ENCODE peak calls at places on chromosomes 1 and 21, in four cellular contexts. F is heart right ventricle, P is activated gamma-delta T cell treated with Interleukin-2 at 50 U/mL for 16 hours, B is fibroblast of the aortic adventitia. T is an unnamed sample.

GRCh38 chr1:220300442-220301121 is 28.3 kb upstream of the RAB3GAP2 start:
- DNase-seq in B (peak; percentile 95), F (peak; percentile 42), P (no peak), T (peak; percentile 87)

GRCh38 chr1:214397497-214397896 is 116.5 kb downstream of the SMYD2 start:
- DNase-seq in B (no peak), F (no peak), P (no peak), T (no peak)

GRCh38 chr1:192099328-192099727 is 58.9 kb upstream of the RGS18 start:
- DNase-seq in F (no peak), B (no peak), P (no peak), T (no peak)

GRCh38 chr21:18951291-18952038 is 547.9 kb upstream of the TMPRSS15 start:
- DNase-seq in P (no peak), B (no peak), F (no peak), T (no peak)

GRCh38 chr1:181396171-181396670 is 87.1 kb upstream of the CACNA1E start:
- DNase-seq in B (no peak), P (peak; percentile 46), F (no peak), T (no peak)

GRCh38 chr1:65792671-65793358 is at the start of gene PDE4B:
- DNase-seq in P (no peak), F (peak; percentile 17), B (no peak), T (peak; percentile 20)

GRCh38 chr1:66426231-66426853 is 107.6 kb upstream of the SGIP1 start:
- DNase-seq in F (no peak), P (no peak), B (no peak), T (no peak)

GRCh38 chr1:58390051-58390450 is 156.5 kb downstream of the OMA1 start:
- DNase-seq in B (no peak), F (no peak), P (no peak), T (no peak)

GRCh38 chr1:113940365-113941244 is 11.5 kb downstream of the HIPK1 start:
- DNase-seq in P (peak; percentile 29), B (no peak), F (no peak), T (no peak)

GRCh38 chr1:161098161-161099068 is at the start of gene KLHDC9:
- DNase-seq in F (peak; percentile 70), P (peak; percentile 70), B (peak; percentile 59), T (peak; percentile 68)

GRCh38 chr1:65195495-65196417 is 47.8 kb downstream of the AK4 start:
- DNase-seq in F (no peak), P (no peak), B (peak; percentile 62), T (no peak)

GRCh38 chr1:64246294-64246917 is 43.0 kb downstream of the UBE2U start:
- DNase-seq in P (no peak), B (peak; percentile 71), F (no peak), T (no peak)

GRCh38 chr1:46181343-46182260 is 5.3 kb upstream of the P3R3URF start:
- DNase-seq in B (peak; percentile 41), P (no peak), F (no peak), T (no peak)

GRCh38 chr1:63888984-63889383 is 115.2 kb downstream of the ROR1 start:
- DNase-seq in F (no peak), B (peak; percentile 41), P (no peak), T (no peak)

GRCh38 chr1:153658400-153659174 is at the start of gene SNAPIN:
- DNase-seq in P (peak; percentile 88), F (peak; percentile 93), B (peak; percentile 81), T (peak; percentile 96)

GRCh38 chr1:202351725-202352124 is 3.2 kb downstream of the PPP1R12B start:
- DNase-seq in P (no peak), F (no peak), B (peak; percentile 79), T (no peak)

GRCh38 chr1:78045850-78046778 is at the start of gene GIPC2:
- DNase-seq in P (peak; percentile 4), F (peak; percentile 49), B (no peak), T (no peak)

GRCh38 chr1:29290414-29290980 is 54.2 kb downstream of the PTPRU start:
- DNase-seq in P (no peak), F (no peak), B (peak; percentile 44), T (no peak)

GRCh38 chr1:183905497-183905896 is 100.6 kb downstream of the RGL1 start:
- DNase-seq in P (no peak), F (no peak), B (no peak), T (no peak)

GRCh38 chr1:116472431-116472961 is 98.3 kb downstream of the CD58 start:
- DNase-seq in F (no peak), P (no peak), B (peak; percentile 40), T (no peak)

GRCh38 chr1:182677393-182678098 is 6.8 kb downstream of the RGS8 start:
- DNase-seq in P (no peak), B (no peak), F (no peak), T (no peak)

GRCh38 chr21:36845070-36845469 is 121.4 kb downstream of the HLCS start:
- DNase-seq in B (no peak), P (no peak), F (no peak), T (no peak)

GRCh38 chr21:42002421-42002958 is 7.7 kb downstream of the ZBTB21 start:
- DNase-seq in F (no peak), B (peak; percentile 68), P (no peak), T (no peak)

GRCh38 chr1:91912267-91912666 is 26.3 kb upstream of the TGFBR3 start:
- DNase-seq in P (no peak), F (no peak), B (no peak), T (no peak)

GRCh38 chr1:217090073-217090911 is 367.1 kb upstream of the ESRRG start:
- DNase-seq in B (no peak), F (no peak), P (no peak), T (no peak)